ENCODE peak calls at places on chromosome 16, in six cellular contexts. One of them, this sample, is unnamed.

GRCh38 chr16:81575834-81576233 is 131.2 kb downstream of the CMIP start:
- DNase-seq in HuH-7.5: no peak
- DNase-seq in activated CD8-positive, alpha-beta memory T cell treated with anti-CD3 and anti-CD28 coated beads for 1 hour: no peak
- DNase-seq in ACHN: no peak
- DNase-seq in GM03348: no peak
- DNase-seq in globus pallidus: no peak
- DNase-seq in this sample: no peak

GRCh38 chr16:5176505-5176904 is 78.9 kb upstream of the EEF2KMT start:
- DNase-seq in HuH-7.5: no peak
- DNase-seq in activated CD8-positive, alpha-beta memory T cell treated with anti-CD3 and anti-CD28 coated beads for 1 hour: no peak
- DNase-seq in ACHN: no peak
- DNase-seq in GM03348: no peak
- DNase-seq in globus pallidus: no peak
- DNase-seq in this sample: no peak

GRCh38 chr16:17359778-17360177 is 111.0 kb downstream of the XYLT1 start:
- DNase-seq in HuH-7.5: no peak
- DNase-seq in activated CD8-positive, alpha-beta memory T cell treated with anti-CD3 and anti-CD28 coated beads for 1 hour: no peak
- DNase-seq in ACHN: no peak
- DNase-seq in GM03348: peak
- DNase-seq in globus pallidus: peak
- DNase-seq in this sample: no peak

GRCh38 chr16:69542974-69543373 is 22.8 kb upstream of the NFAT5 start:
- DNase-seq in HuH-7.5: no peak
- DNase-seq in activated CD8-positive, alpha-beta memory T cell treated with anti-CD3 and anti-CD28 coated beads for 1 hour: no peak
- DNase-seq in ACHN: no peak
- DNase-seq in GM03348: no peak
- DNase-seq in globus pallidus: no peak
- DNase-seq in this sample: no peak

GRCh38 chr16:88591577-88592021 is 21.4 kb downstream of the ZC3H18 start:
- DNase-seq in HuH-7.5: no peak
- DNase-seq in activated CD8-positive, alpha-beta memory T cell treated with anti-CD3 and anti-CD28 coated beads for 1 hour: no peak
- DNase-seq in ACHN: no peak
- DNase-seq in GM03348: peak
- DNase-seq in globus pallidus: no peak
- DNase-seq in this sample: no peak

GRCh38 chr16:2473999-2474876 is 689 bp upstream of the TBC1D24 start:
- DNase-seq in HuH-7.5: peak
- DNase-seq in activated CD8-positive, alpha-beta memory T cell treated with anti-CD3 and anti-CD28 coated beads for 1 hour: peak
- DNase-seq in ACHN: peak
- DNase-seq in GM03348: peak
- DNase-seq in globus pallidus: no peak
- DNase-seq in this sample: no peak

GRCh38 chr16:66508261-66508913 is 41.5 kb downstream of the TK2 start:
- DNase-seq in HuH-7.5: no peak
- DNase-seq in activated CD8-positive, alpha-beta memory T cell treated with anti-CD3 and anti-CD28 coated beads for 1 hour: no peak
- DNase-seq in ACHN: peak
- DNase-seq in GM03348: no peak
- DNase-seq in globus pallidus: no peak
- DNase-seq in this sample: no peak

GRCh38 chr16:67675579-67675935 is 8.9 kb downstream of the C16orf86 start:
- DNase-seq in HuH-7.5: no peak
- DNase-seq in activated CD8-positive, alpha-beta memory T cell treated with anti-CD3 and anti-CD28 coated beads for 1 hour: no peak
- DNase-seq in ACHN: no peak
- DNase-seq in GM03348: no peak
- DNase-seq in globus pallidus: no peak
- DNase-seq in this sample: no peak

GRCh38 chr16:31093132-31093703 is 1.4 kb downstream of the VKORC1 start:
- DNase-seq in HuH-7.5: no peak
- DNase-seq in activated CD8-positive, alpha-beta memory T cell treated with anti-CD3 and anti-CD28 coated beads for 1 hour: no peak
- DNase-seq in ACHN: peak
- DNase-seq in GM03348: peak
- DNase-seq in globus pallidus: peak
- DNase-seq in this sample: no peak

GRCh38 chr16:79698341-79698753 is 97.8 kb upstream of the MAF start:
- DNase-seq in HuH-7.5: no peak
- DNase-seq in activated CD8-positive, alpha-beta memory T cell treated with anti-CD3 and anti-CD28 coated beads for 1 hour: no peak
- DNase-seq in ACHN: no peak
- DNase-seq in GM03348: no peak
- DNase-seq in globus pallidus: no peak
- DNase-seq in this sample: no peak

GRCh38 chr16:77991701-77992100 is 30.6 kb upstream of the CLEC3A start:
- DNase-seq in HuH-7.5: no peak
- DNase-seq in activated CD8-positive, alpha-beta memory T cell treated with anti-CD3 and anti-CD28 coated beads for 1 hour: no peak
- DNase-seq in ACHN: no peak
- DNase-seq in GM03348: no peak
- DNase-seq in globus pallidus: no peak
- DNase-seq in this sample: no peak

GRCh38 chr16:57795431-57795878 is 6.8 kb downstream of the KIFC3 start:
- DNase-seq in HuH-7.5: peak
- DNase-seq in activated CD8-positive, alpha-beta memory T cell treated with anti-CD3 and anti-CD28 coated beads for 1 hour: no peak
- DNase-seq in ACHN: peak
- DNase-seq in GM03348: peak
- DNase-seq in globus pallidus: no peak
- DNase-seq in this sample: no peak

GRCh38 chr16:651844-652243 is 2.7 kb downstream of the WDR90 start:
- DNase-seq in HuH-7.5: no peak
- DNase-seq in activated CD8-positive, alpha-beta memory T cell treated with anti-CD3 and anti-CD28 coated beads for 1 hour: no peak
- DNase-seq in ACHN: no peak
- DNase-seq in GM03348: no peak
- DNase-seq in globus pallidus: no peak
- DNase-seq in this sample: no peak

GRCh38 chr16:1112506-1113184 is 16.6 kb upstream of the C1QTNF8 start:
- DNase-seq in HuH-7.5: no peak
- DNase-seq in activated CD8-positive, alpha-beta memory T cell treated with anti-CD3 and anti-CD28 coated beads for 1 hour: no peak
- DNase-seq in ACHN: no peak
- DNase-seq in GM03348: no peak
- DNase-seq in globus pallidus: no peak
- DNase-seq in this sample: no peak

GRCh38 chr16:81885976-81886586 is 107.0 kb downstream of the PLCG2 start:
- DNase-seq in HuH-7.5: peak
- DNase-seq in activated CD8-positive, alpha-beta memory T cell treated with anti-CD3 and anti-CD28 coated beads for 1 hour: no peak
- DNase-seq in ACHN: peak
- DNase-seq in GM03348: peak
- DNase-seq in globus pallidus: no peak
- DNase-seq in this sample: no peak

GRCh38 chr16:53465606-53466290 is 31.5 kb downstream of the RBL2 start:
- DNase-seq in HuH-7.5: no peak
- DNase-seq in activated CD8-positive, alpha-beta memory T cell treated with anti-CD3 and anti-CD28 coated beads for 1 hour: no peak
- DNase-seq in ACHN: peak
- DNase-seq in GM03348: peak
- DNase-seq in globus pallidus: no peak
- DNase-seq in this sample: no peak

GRCh38 chr16:2699791-2700600 is 17.7 kb downstream of the KCTD5 start:
- DNase-seq in HuH-7.5: no peak
- DNase-seq in activated CD8-positive, alpha-beta memory T cell treated with anti-CD3 and anti-CD28 coated beads for 1 hour: no peak
- DNase-seq in ACHN: no peak
- DNase-seq in GM03348: no peak
- DNase-seq in globus pallidus: no peak
- DNase-seq in this sample: no peak

GRCh38 chr16:159136-159849 is 6.5 kb upstream of the HBM start:
- DNase-seq in HuH-7.5: no peak
- DNase-seq in activated CD8-positive, alpha-beta memory T cell treated with anti-CD3 and anti-CD28 coated beads for 1 hour: no peak
- DNase-seq in ACHN: no peak
- DNase-seq in GM03348: no peak
- DNase-seq in globus pallidus: no peak
- DNase-seq in this sample: no peak

GRCh38 chr16:22372882-22373661 is 1.3 kb downstream of the CDR2 start:
- DNase-seq in HuH-7.5: no peak
- DNase-seq in activated CD8-positive, alpha-beta memory T cell treated with anti-CD3 and anti-CD28 coated beads for 1 hour: no peak
- DNase-seq in ACHN: peak
- DNase-seq in GM03348: peak
- DNase-seq in globus pallidus: no peak
- DNase-seq in this sample: no peak

GRCh38 chr16:74903095-74903494 is 81.8 kb downstream of the WDR59 start:
- DNase-seq in HuH-7.5: no peak
- DNase-seq in activated CD8-positive, alpha-beta memory T cell treated with anti-CD3 and anti-CD28 coated beads for 1 hour: no peak
- DNase-seq in ACHN: no peak
- DNase-seq in GM03348: no peak
- DNase-seq in globus pallidus: no peak
- DNase-seq in this sample: no peak

GRCh38 chr16:84021488-84021887 is 21.1 kb downstream of the SLC38A8 start:
- DNase-seq in HuH-7.5: no peak
- DNase-seq in activated CD8-positive, alpha-beta memory T cell treated with anti-CD3 and anti-CD28 coated beads for 1 hour: no peak
- DNase-seq in ACHN: no peak
- DNase-seq in GM03348: no peak
- DNase-seq in globus pallidus: no peak
- DNase-seq in this sample: no peak